ENCODE peak calls at places on chromosomes 16 and 17, in four cellular contexts. C, I, B and Z are unnamed samples.

GRCh38 chr17:72121164-72122001 is 563 bp downstream of the SOX9 start:
- DNase-seq in I (no peak), B (peak; percentile 69), C (peak; percentile 50), Z (peak; percentile 74)

GRCh38 chr17:67891481-67892119 is 66.3 kb downstream of the BPTF start:
- DNase-seq in C (no peak), B (peak; percentile 85), I (no peak), Z (peak; percentile 85)

GRCh38 chr17:72332367-72332766 is 211.5 kb downstream of the SOX9 start:
- DNase-seq in C (no peak), I (no peak), B (peak; percentile 27), Z (peak; percentile 10)

GRCh38 chr17:19248923-19249574 is 11.9 kb downstream of the EPN2 start:
- DNase-seq in I (no peak), C (no peak), B (peak; percentile 94), Z (peak; percentile 91)

GRCh38 chr17:63714550-63715277 is 14.8 kb upstream of the LIMD2 start:
- DNase-seq in I (no peak), C (no peak), B (peak; percentile 71), Z (peak; percentile 47)

GRCh38 chr17:28940675-28941074 is 10.6 kb downstream of the PHF12 start:
- DNase-seq in I (no peak), C (no peak), B (no peak), Z (no peak)

GRCh38 chr17:64424318-64424717 is 24.6 kb upstream of the MILR1 start:
- DNase-seq in C (no peak), B (no peak), I (no peak), Z (no peak)

GRCh38 chr17:39212200-39212810 is 12.2 kb downstream of the RPL19 start:
- DNase-seq in B (no peak), C (no peak), I (no peak), Z (no peak)

GRCh38 chr17:7589204-7589868 is 558 bp downstream of the SOX15 start:
- DNase-seq in B (peak; percentile 83), C (peak; percentile 86), I (peak; percentile 70), Z (peak; percentile 83)

GRCh38 chr16:57514371-57514770 is 22.0 kb downstream of the CCDC102A start:
- DNase-seq in I (no peak), C (no peak), B (no peak), Z (no peak)

GRCh38 chr16:19659554-19659953 is 58.5 kb downstream of the KNOP1 start:
- DNase-seq in C (no peak), B (peak; percentile 8), I (no peak), Z (peak; percentile 8)

GRCh38 chr16:77853125-77853524 is 64.8 kb downstream of the VAT1L start:
- DNase-seq in B (no peak), C (no peak), I (no peak), Z (no peak)

GRCh38 chr16:63365665-63366064 is 1329.4 kb upstream of the CDH8 start:
- DNase-seq in C (no peak), I (no peak), B (no peak), Z (no peak)

GRCh38 chr17:40317345-40317873 is 8.4 kb downstream of the RARA start:
- DNase-seq in C (peak; percentile 50), I (no peak), B (peak; percentile 70), Z (peak; percentile 82)

GRCh38 chr16:54171855-54172537 is 114.6 kb downstream of the IRX3 start:
- DNase-seq in C (no peak), I (no peak), B (peak; percentile 65), Z (peak; percentile 34)